ENCODE peak calls at places on chromosomes 5 and 9, in four cellular contexts. C, N, U and V are unnamed samples.

GRCh38 chr5:133466551-133467324 is 145.6 kb downstream of the FSTL4 start:
- DNase-seq in C (no peak), N (no peak), U (no peak), V (no peak)

GRCh38 chr5:96226941-96227552 is 206.0 kb downstream of the PCSK1 start:
- DNase-seq in C (no peak), N (no peak), U (peak; percentile 50), V (no peak)

GRCh38 chr9:128124873-128125574 is 2.5 kb downstream of the PTGES2 start:
- DNase-seq in C (peak; percentile 22), N (no peak), U (peak; percentile 23), V (no peak)

GRCh38 chr9:127424669-127424986 is 446 bp downstream of the ZNF79 start:
- DNase-seq in C (peak; percentile 30), N (no peak), U (no peak), V (no peak)

GRCh38 chr9:79482078-79482477 is 89.7 kb upstream of the TLE4 start:
- DNase-seq in C (no peak), N (no peak), U (no peak), V (no peak)

GRCh38 chr5:137278476-137278875 is 220.7 kb downstream of the SPOCK1 start:
- DNase-seq in C (no peak), N (no peak), U (no peak), V (no peak)

GRCh38 chr9:131051592-131052517 is 42.9 kb downstream of the LAMC3 start:
- DNase-seq in C (no peak), N (no peak), U (no peak), V (no peak)

GRCh38 chr9:133260334-133261102 is 14.5 kb downstream of the ABO start:
- DNase-seq in C (no peak), N (no peak), U (no peak), V (no peak)

GRCh38 chr5:168424506-168425298 is 61.6 kb upstream of the RARS1 start:
- DNase-seq in C (no peak), N (no peak), U (no peak), V (no peak)

GRCh38 chr9:82957526-82958379 is 105.2 kb downstream of the RASEF start:
- DNase-seq in C (no peak), N (no peak), U (no peak), V (no peak)